ENCODE peak calls at places on chromosomes 2 and 18, in four cellular contexts. W is fibroblast of lung, O is astrocyte, J is A549. E is an unnamed sample.

GRCh38 chr2:125167820-125168219 is 1142.7 kb downstream of the CNTNAP5 start:
- DNase-seq in W (peak; percentile 91), O (peak; percentile 71), J (no peak), E (no peak)

GRCh38 chr18:53422896-53423295 is 801.6 kb downstream of the MBD2 start:
- DNase-seq in W (no peak), O (no peak), J (no peak), E (no peak)

GRCh38 chr2:206838690-206839089 is 73.3 kb downstream of the FASTKD2 start:
- DNase-seq in W (no peak), O (no peak), J (no peak), E (no peak)

GRCh38 chr2:205998601-205999000 is 87.4 kb downstream of the INO80D start:
- DNase-seq in W (no peak), O (peak; percentile 21), J (no peak), E (no peak)

GRCh38 chr18:45723921-45724320 is at the start of gene SLC14A1:
- DNase-seq in W (no peak), O (no peak), J (no peak), E (no peak)

GRCh38 chr18:62425465-62426190 is 97.2 kb upstream of the ZCCHC2 start:
- DNase-seq in W (peak; percentile 98), O (peak; percentile 90), J (peak; percentile 34), E (no peak)

GRCh38 chr2:206533977-206534376 is 90.6 kb downstream of the ADAM23 start:
- DNase-seq in W (no peak), O (no peak), J (no peak), E (no peak)

GRCh38 chr2:8654483-8654882 is 27.4 kb upstream of the ID2 start:
- DNase-seq in W (no peak), O (no peak), J (no peak), E (no peak)

GRCh38 chr2:175097297-175097696 is 70.7 kb downstream of the ATF2 start:
- DNase-seq in W (peak; percentile 90), O (peak; percentile 88), J (no peak), E (no peak)

GRCh38 chr18:11047156-11047555 is 102.2 kb downstream of the PIEZO2 start:
- DNase-seq in W (no peak), O (peak; percentile 38), J (no peak), E (no peak)

GRCh38 chr2:48512586-48512985 is 17.4 kb upstream of the STON1 start:
- DNase-seq in W (no peak), O (no peak), J (no peak), E (no peak)

GRCh38 chr2:202717598-202718310 is 83.0 kb downstream of the FAM117B start:
- DNase-seq in W (no peak), O (no peak), J (no peak), E (no peak)

GRCh38 chr18:61546598-61546997 is 213.4 kb downstream of the CDH20 start:
- DNase-seq in W (peak; percentile 75), O (peak; percentile 57), J (no peak), E (no peak)

GRCh38 chr2:142877265-142877756 is at the start of gene KYNU:
- DNase-seq in W (peak; percentile 39), O (no peak), J (no peak), E (no peak)

GRCh38 chr2:37648316-37649011 is 23.0 kb downstream of the CDC42EP3 start:
- DNase-seq in W (peak; percentile 67), O (no peak), J (no peak), E (peak; percentile 83)

DNA sequence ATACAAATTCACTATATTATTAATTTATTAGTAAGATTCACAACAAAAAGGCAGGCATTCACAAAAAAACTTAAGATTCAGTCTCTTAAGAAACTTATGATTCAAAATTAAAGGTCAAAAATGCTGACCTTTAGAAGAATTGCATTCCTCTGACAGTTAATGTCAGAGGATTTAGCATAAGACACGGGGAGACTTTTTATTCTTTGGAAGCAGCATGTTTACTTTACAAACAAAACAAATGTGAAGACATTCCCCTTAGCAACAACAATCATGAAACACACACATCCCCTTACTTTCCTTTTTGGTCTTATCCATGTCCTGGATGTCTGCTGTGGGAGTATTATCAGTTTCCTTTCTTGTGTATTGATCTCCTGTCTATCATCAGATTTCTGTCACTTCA is 117.1 kb downstream of the RAD51AP2 start:
- DNase-seq in W (no peak), O (no peak), J (no peak), E (no peak)
- TF ChIP-seq CTCF in W (no peak), O (no peak), J (no peak), E (no peak)

DNA sequence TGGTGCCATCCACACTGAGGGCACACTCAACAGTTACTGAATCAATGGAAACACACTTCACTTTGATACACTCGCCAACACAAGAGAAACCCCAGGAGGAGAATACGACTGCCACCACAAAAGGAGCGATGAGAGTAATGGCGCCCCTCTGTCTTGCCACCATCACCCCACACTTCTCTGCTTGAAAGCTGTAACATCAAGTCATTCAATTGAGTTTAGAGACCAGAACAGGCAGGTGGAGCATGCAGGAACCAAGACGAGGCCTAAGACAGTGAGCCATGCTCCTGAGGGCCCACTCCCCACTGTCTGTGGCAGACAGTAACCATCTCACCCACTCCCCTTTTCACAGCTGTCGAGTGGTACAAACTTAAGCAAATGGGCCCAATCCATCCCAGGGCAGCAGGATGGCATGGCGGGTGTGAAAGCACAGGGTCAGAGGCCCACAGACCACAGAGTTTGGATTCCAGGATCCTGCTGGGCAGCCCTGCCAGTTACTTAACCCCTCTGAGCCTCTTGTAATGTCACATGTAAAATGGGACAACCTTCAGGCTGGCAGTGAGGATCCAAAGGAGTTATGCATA is 101.9 kb downstream of the TNS1 start:
- DNase-seq in W (no peak), O (no peak), J (no peak), E (no peak)
- H3K4me1 ChIP-seq in W (peaks cover 46% of the 10 kb centered on the region), O (peaks cover 56% of the 10 kb centered on the region), J (peaks cover 57% of the 10 kb centered on the region), E (peaks cover 72% of the 10 kb centered on the region)

DNA sequence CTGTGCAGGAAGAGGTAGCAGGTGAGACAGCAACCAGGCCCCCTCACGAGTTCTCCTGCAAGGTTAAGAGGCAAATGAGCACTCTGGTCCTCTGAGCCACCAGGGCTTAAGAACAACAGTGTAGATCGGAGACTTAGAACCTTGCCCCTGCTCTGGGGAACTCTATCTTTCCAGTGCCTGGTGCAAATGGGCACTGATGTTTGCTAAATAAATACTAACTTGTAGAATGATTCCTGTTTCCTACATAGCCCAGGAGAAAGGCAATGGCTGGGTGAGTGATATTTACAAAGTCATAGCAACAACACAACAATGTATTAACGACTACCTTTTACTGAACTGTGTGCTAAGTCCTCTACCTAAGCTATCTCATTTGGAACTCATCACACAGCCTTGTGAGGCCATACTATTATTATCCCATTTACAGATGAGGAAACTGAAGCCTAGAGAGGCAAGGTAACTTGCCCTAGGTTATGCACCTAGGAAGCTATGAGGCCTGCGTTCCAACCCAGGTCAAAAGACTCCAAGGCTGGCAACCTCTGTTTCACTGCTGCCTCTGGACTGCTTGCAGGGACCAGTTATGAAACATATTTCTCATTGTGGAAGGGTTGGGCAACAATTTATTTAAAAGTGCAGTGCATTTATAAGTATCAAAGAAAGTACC is 4.3 kb downstream of the ATP8B1 start:
- DNase-seq in W (no peak), O (no peak), J (no peak), E (no peak)
- H3K27ac ChIP-seq in W (no peak overlapping the region), O (no peak overlapping the region), J (peak overlapping the region; percentile 56), E (no peak overlapping the region)

DNA sequence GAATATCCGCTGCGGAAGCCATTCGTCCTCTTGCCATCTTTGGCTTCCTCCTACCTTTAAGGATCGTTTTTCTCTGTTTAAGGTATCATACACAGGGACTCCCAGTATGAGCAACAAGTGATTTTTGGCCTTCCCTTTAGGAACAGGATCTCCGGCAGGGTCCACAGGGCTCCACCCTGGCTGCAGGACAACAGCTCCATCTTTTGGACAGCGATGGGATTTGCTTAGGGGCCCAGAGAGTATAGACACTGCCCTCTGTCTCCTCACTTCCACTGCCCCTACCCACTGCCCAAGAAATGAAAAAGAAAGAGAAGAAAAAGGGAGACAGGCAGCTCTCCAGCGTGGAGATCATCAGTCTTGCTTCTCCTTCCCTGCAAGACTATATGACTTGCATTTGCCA is 224.5 kb downstream of the UXS1 start:
- DNase-seq in W (no peak), O (no peak), J (no peak), E (no peak)
- TF ChIP-seq CTCF in W (peak; percentile 15), O (no peak), J (no peak), E (no peak)

DNA sequence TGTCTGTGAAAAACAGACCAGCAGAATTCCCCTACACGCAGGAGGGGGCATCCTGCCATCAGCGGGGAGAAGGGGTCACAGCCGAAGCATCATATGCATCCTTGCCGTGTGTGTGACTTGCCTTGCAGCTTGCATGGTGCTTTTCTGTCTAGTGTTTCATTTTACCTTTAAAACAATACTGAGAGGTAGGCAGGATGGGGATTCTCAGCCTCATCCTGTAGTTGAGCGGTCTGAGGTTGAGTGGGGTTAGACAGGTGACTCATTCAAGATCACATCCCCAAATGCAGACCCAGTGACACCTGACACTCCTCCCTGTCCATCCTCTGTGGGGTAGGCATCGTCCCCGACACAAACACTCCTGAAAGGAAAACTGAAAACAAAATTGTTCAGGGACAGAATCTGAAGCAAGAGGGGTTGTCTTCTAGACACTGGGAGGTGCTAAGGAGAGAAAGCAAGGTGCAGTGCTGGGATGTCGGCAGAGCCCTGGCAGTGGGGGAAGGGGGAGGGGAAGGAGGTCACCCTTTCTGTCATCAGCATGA is 7.9 kb downstream of the ARL4C start:
- DNase-seq in W (no peak), O (no peak), J (no peak), E (no peak)
- H3K4me1 ChIP-seq in W (no peaks in the 10 kb centered on the region), O (peaks cover 20% of the 10 kb centered on the region), J (peaks cover 43% of the 10 kb centered on the region), E (no peaks in the 10 kb centered on the region)

GRCh38 chr2:105645971-105646370 is 98.7 kb upstream of the NCK2 start:
- DNase-seq in W (no peak), O (no peak), J (no peak), E (no peak)
- H3K27ac ChIP-seq in W (no peak overlapping the region), O (no peak overlapping the region), J (no peak overlapping the region), E (no peak overlapping the region)

GRCh38 chr2:231905026-231905425 is 21.2 kb downstream of the NPPC start:
- DNase-seq in W (no peak), O (no peak), J (no peak), E (peak; percentile 58)

GRCh38 chr2:231900975-231901374 is 25.2 kb downstream of the NPPC start:
- DNase-seq in W (no peak), O (no peak), J (no peak), E (peak; percentile 35)

GRCh38 chr2:231902598-231902997 is 23.6 kb downstream of the NPPC start:
- DNase-seq in W (no peak), O (no peak), J (no peak), E (peak; percentile 1)

GRCh38 chr2:231907765-231908164 is 18.4 kb downstream of the NPPC start:
- DNase-seq in W (no peak), O (no peak), J (no peak), E (no peak)

DNA sequence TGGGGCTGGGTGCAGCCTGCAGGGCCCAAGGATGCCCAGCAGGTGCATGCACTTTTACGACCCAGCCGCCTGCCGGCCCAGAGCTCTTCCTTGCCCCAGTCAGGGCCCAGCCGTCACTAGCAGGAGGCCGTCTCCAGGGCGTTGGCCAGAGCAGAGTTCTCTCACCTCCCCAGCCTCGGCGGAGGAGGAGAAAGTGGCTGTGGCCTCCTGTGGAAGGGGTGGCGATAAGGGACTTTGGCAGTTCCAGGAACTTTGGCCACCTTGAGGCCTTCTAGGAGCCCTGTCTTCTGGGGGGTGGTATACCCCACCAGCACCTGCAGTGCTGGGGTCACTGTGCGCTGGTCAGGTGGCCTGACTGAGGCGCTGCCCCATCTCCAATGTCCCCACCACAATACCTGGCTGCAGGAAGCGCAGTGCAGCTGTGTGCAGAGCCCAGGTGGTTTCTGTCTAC is 22.0 kb downstream of the NPPC start:
- DNase-seq in W (no peak), O (no peak), J (no peak), E (peak; percentile 55)
- TF ChIP-seq CTCF in W (no peak), O (no peak), J (no peak), E (no peak)

DNA sequence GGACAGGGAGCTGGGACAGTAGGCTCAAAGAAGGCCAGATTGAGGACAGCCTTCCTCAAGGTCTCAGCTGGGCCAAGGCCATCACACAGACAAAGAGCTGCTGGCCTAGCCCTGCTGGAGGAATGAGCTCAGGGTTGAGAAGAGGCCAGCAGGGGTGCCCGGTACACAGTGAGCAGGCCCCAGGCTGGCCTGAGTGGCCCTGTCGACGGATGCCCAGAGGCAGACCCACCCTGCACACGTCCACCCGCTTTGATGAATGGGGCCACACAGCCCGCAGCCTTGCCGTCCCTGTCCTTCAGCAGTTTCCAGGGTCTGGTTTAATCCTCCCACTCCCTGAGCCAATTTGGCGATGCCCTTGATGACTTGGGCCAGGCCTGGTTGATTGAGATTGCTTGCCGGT is 141.5 kb downstream of the CTIF start:
- DNase-seq in W (no peak), O (no peak), J (no peak), E (peak; percentile 77)
- H3K4me1 ChIP-seq in W (peaks cover 4% of the 10 kb centered on the region), O (peaks cover 17% of the 10 kb centered on the region), J (peaks cover 14% of the 10 kb centered on the region), E (peaks cover 12% of the 10 kb centered on the region)

E was measured in kidney.